ENCODE peak calls at places on chromosomes 2 and 18, in six cellular contexts. T is BE2C, Y is NT2/D1, L is omental fat pad, H is KG1, P is dorsolateral prefrontal cortex. U is an unnamed sample.

GRCh38 chr2:223619486-223620129 is 17.4 kb upstream of the SCG2 start:
- DNase-seq in T (no peak), Y (no peak), L (no peak), H (no peak), P (no peak), U (no peak)

GRCh38 chr2:160324161-160324768 is 124.2 kb upstream of the ITGB6 start:
- DNase-seq in T (peak; percentile 42), Y (peak; percentile 20), L (peak; percentile 55), H (peak; percentile 18), P (no peak), U (no peak)

GRCh38 chr18:49399003-49399402 is 61.4 kb downstream of the DYM start:
- DNase-seq in T (no peak), Y (no peak), L (no peak), H (peak; percentile 5), P (no peak), U (peak; percentile 21)

GRCh38 chr2:75041791-75042231 is 83.4 kb downstream of the POLE4 start:
- DNase-seq in T (no peak), Y (no peak), L (no peak), H (no peak), P (no peak), U (no peak)

GRCh38 chr2:174442546-174443510 is 44.0 kb downstream of the GPR155 start:
- DNase-seq in T (no peak), Y (peak; percentile 33), L (no peak), H (no peak), P (no peak), U (no peak)

GRCh38 chr2:128314348-128315121 is 4.1 kb downstream of the HS6ST1 start:
- DNase-seq in T (no peak), Y (no peak), L (no peak), H (no peak), P (peak; percentile 16), U (peak; percentile 12)

GRCh38 chr2:9971105-9971818 is 19.8 kb downstream of the GRHL1 start:
- DNase-seq in T (no peak), Y (no peak), L (no peak), H (no peak), P (no peak), U (no peak)

GRCh38 chr2:109279243-109279860 is 150.3 kb downstream of the SH3RF3 start:
- DNase-seq in T (no peak), Y (peak; percentile 8), L (no peak), H (no peak), P (no peak), U (no peak)

GRCh38 chr2:202121532-202122166 is 48.6 kb downstream of the KIAA2012 start:
- DNase-seq in T (no peak), Y (no peak), L (no peak), H (peak; percentile 27), P (no peak), U (no peak)

GRCh38 chr2:55163895-55164509 is 68.1 kb downstream of the CLHC1 start:
- DNase-seq in T (no peak), Y (no peak), L (no peak), H (no peak), P (no peak), U (no peak)

GRCh38 chr2:167784071-167784400 is 463.4 kb downstream of the STK39 start:
- DNase-seq in T (no peak), Y (no peak), L (no peak), H (no peak), P (no peak), U (no peak)

GRCh38 chr2:30446602-30447148 is 371 bp upstream of the LCLAT1 start:
- DNase-seq in T (no peak), Y (no peak), L (no peak), H (no peak), P (no peak), U (no peak)

GRCh38 chr18:59918320-59918755 is 18.5 kb downstream of the PMAIP1 start:
- DNase-seq in T (peak; percentile 74), Y (no peak), L (no peak), H (no peak), P (no peak), U (no peak)

GRCh38 chr2:144521702-144522101 is 1.8 kb upstream of the ZEB2 start:
- DNase-seq in T (no peak), Y (no peak), L (no peak), H (no peak), P (no peak), U (no peak)

GRCh38 chr2:84458436-84459027 is 548 bp downstream of the SUCLG1 start:
- DNase-seq in T (peak; percentile 3), Y (no peak), L (no peak), H (no peak), P (no peak), U (peak; percentile 89)

GRCh38 chr2:98900721-98901120 is 35.3 kb downstream of the CRACDL start:
- DNase-seq in T (no peak), Y (no peak), L (no peak), H (no peak), P (no peak), U (no peak)

GRCh38 chr2:233964581-233964980 is 47.4 kb downstream of the TRPM8 start:
- DNase-seq in T (no peak), Y (no peak), L (no peak), H (no peak), P (no peak), U (peak; percentile 60)